ENCODE peak calls at places on chromosomes 6 and 20, in seven cellular contexts. One of them, this sample, is unnamed.
A peak's percentile ranks its signal among the peaks of the same experiment; 100 is the strongest.

GRCh38 chr6:156662025-156662445 is 115.1 kb upstream of the ARID1B start:
- DNase-seq in Calu3: peak; percentile 89
- DNase-seq in omental fat pad: no peak
- DNase-seq in choroid plexus epithelial cell: no peak
- DNase-seq in BJ: peak; percentile 71
- DNase-seq in AG04449: peak; percentile 45
- DNase-seq in gastrocnemius medialis: no peak
- DNase-seq in this sample: peak; percentile 51

GRCh38 chr6:157761331-157761921 is 61.6 kb upstream of the SNX9 start:
- DNase-seq in Calu3: no peak
- DNase-seq in omental fat pad: no peak
- DNase-seq in choroid plexus epithelial cell: peak; percentile 91
- DNase-seq in BJ: no peak
- DNase-seq in AG04449: no peak
- DNase-seq in gastrocnemius medialis: no peak
- DNase-seq in this sample: peak; percentile 68

GRCh38 chr6:43334466-43335095 is 26.0 kb upstream of the CRIP3 start:
- DNase-seq in Calu3: peak; percentile 55
- DNase-seq in omental fat pad: no peak
- DNase-seq in choroid plexus epithelial cell: peak; percentile 79
- DNase-seq in BJ: peak; percentile 12
- DNase-seq in AG04449: peak; percentile 9
- DNase-seq in gastrocnemius medialis: no peak
- DNase-seq in this sample: peak; percentile 69

GRCh38 chr6:10084276-10084993 is 330.4 kb downstream of the TFAP2A start:
- DNase-seq in Calu3: no peak
- DNase-seq in omental fat pad: no peak
- DNase-seq in choroid plexus epithelial cell: no peak
- DNase-seq in BJ: no peak
- DNase-seq in AG04449: no peak
- DNase-seq in gastrocnemius medialis: no peak
- DNase-seq in this sample: peak; percentile 95

GRCh38 chr6:108002365-108003221 is 44.6 kb upstream of the SEC63 start:
- DNase-seq in Calu3: peak; percentile 66
- DNase-seq in omental fat pad: no peak
- DNase-seq in choroid plexus epithelial cell: peak; percentile 31
- DNase-seq in BJ: no peak
- DNase-seq in AG04449: no peak
- DNase-seq in gastrocnemius medialis: peak; percentile 24
- DNase-seq in this sample: peak; percentile 95

GRCh38 chr20:58992911-58993310 is 11.9 kb downstream of the NELFCD start:
- DNase-seq in Calu3: no peak
- DNase-seq in omental fat pad: no peak
- DNase-seq in choroid plexus epithelial cell: no peak
- DNase-seq in BJ: no peak
- DNase-seq in AG04449: no peak
- DNase-seq in gastrocnemius medialis: no peak
- DNase-seq in this sample: no peak

GRCh38 chr6:117956386-117956785 is 49.3 kb downstream of the SLC35F1 start:
- DNase-seq in Calu3: no peak
- DNase-seq in omental fat pad: no peak
- DNase-seq in choroid plexus epithelial cell: no peak
- DNase-seq in BJ: no peak
- DNase-seq in AG04449: no peak
- DNase-seq in gastrocnemius medialis: no peak
- DNase-seq in this sample: no peak

GRCh38 chr6:158870418-158870957 is 51.3 kb upstream of the EZR start:
- DNase-seq in Calu3: no peak
- DNase-seq in omental fat pad: no peak
- DNase-seq in choroid plexus epithelial cell: no peak
- DNase-seq in BJ: no peak
- DNase-seq in AG04449: no peak
- DNase-seq in gastrocnemius medialis: no peak
- DNase-seq in this sample: peak; percentile 61

GRCh38 chr20:62064788-62065668 is 653 bp downstream of the TAF4 start:
- DNase-seq in Calu3: peak; percentile 58
- DNase-seq in omental fat pad: no peak
- DNase-seq in choroid plexus epithelial cell: no peak
- DNase-seq in BJ: no peak
- DNase-seq in AG04449: no peak
- DNase-seq in gastrocnemius medialis: no peak
- DNase-seq in this sample: peak; percentile 24

GRCh38 chr6:110552076-110552475 is 75.7 kb upstream of the SLC22A16 start:
- DNase-seq in Calu3: no peak
- DNase-seq in omental fat pad: no peak
- DNase-seq in choroid plexus epithelial cell: no peak
- DNase-seq in BJ: no peak
- DNase-seq in AG04449: no peak
- DNase-seq in gastrocnemius medialis: no peak
- DNase-seq in this sample: no peak

GRCh38 chr6:169788809-169789145 is 37.4 kb downstream of the ERMARD start:
- DNase-seq in Calu3: no peak
- DNase-seq in omental fat pad: no peak
- DNase-seq in choroid plexus epithelial cell: no peak
- DNase-seq in BJ: no peak
- DNase-seq in AG04449: no peak
- DNase-seq in gastrocnemius medialis: no peak
- DNase-seq in this sample: no peak

GRCh38 chr6:150184850-150185480 is 42.1 kb downstream of the PPP1R14C start:
- DNase-seq in Calu3: no peak
- DNase-seq in omental fat pad: no peak
- DNase-seq in choroid plexus epithelial cell: no peak
- DNase-seq in BJ: no peak
- DNase-seq in AG04449: no peak
- DNase-seq in gastrocnemius medialis: no peak
- DNase-seq in this sample: no peak

GRCh38 chr20:33336375-33336774 is 53.4 kb downstream of the BPIFB1 start:
- DNase-seq in Calu3: no peak
- DNase-seq in omental fat pad: no peak
- DNase-seq in choroid plexus epithelial cell: no peak
- DNase-seq in BJ: no peak
- DNase-seq in AG04449: no peak
- DNase-seq in gastrocnemius medialis: no peak
- DNase-seq in this sample: no peak

GRCh38 chr6:39893286-39893685 is 41.0 kb downstream of the MOCS1 start:
- DNase-seq in Calu3: no peak
- DNase-seq in omental fat pad: no peak
- DNase-seq in choroid plexus epithelial cell: no peak
- DNase-seq in BJ: no peak
- DNase-seq in AG04449: no peak
- DNase-seq in gastrocnemius medialis: no peak
- DNase-seq in this sample: no peak

GRCh38 chr6:72849346-72849745 is 227.5 kb downstream of the KCNQ5 start:
- DNase-seq in Calu3: no peak
- DNase-seq in omental fat pad: no peak
- DNase-seq in choroid plexus epithelial cell: no peak
- DNase-seq in BJ: no peak
- DNase-seq in AG04449: no peak
- DNase-seq in gastrocnemius medialis: no peak
- DNase-seq in this sample: no peak

GRCh38 chr6:72850040-72850439 is 228.2 kb downstream of the KCNQ5 start:
- DNase-seq in Calu3: no peak
- DNase-seq in omental fat pad: no peak
- DNase-seq in choroid plexus epithelial cell: no peak
- DNase-seq in BJ: no peak
- DNase-seq in AG04449: no peak
- DNase-seq in gastrocnemius medialis: no peak
- DNase-seq in this sample: no peak

GRCh38 chr6:72850469-72850868 is 228.6 kb downstream of the KCNQ5 start:
- DNase-seq in Calu3: no peak
- DNase-seq in omental fat pad: no peak
- DNase-seq in choroid plexus epithelial cell: no peak
- DNase-seq in BJ: no peak
- DNase-seq in AG04449: no peak
- DNase-seq in gastrocnemius medialis: no peak
- DNase-seq in this sample: peak; percentile 48

GRCh38 chr6:72841195-72841594 is 219.3 kb downstream of the KCNQ5 start:
- DNase-seq in Calu3: no peak
- DNase-seq in omental fat pad: no peak
- DNase-seq in choroid plexus epithelial cell: no peak
- DNase-seq in BJ: no peak
- DNase-seq in AG04449: no peak
- DNase-seq in gastrocnemius medialis: no peak
- DNase-seq in this sample: peak; percentile 8

GRCh38 chr6:72844614-72845013 is 222.8 kb downstream of the KCNQ5 start:
- DNase-seq in Calu3: no peak
- DNase-seq in omental fat pad: no peak
- DNase-seq in choroid plexus epithelial cell: no peak
- DNase-seq in BJ: no peak
- DNase-seq in AG04449: no peak
- DNase-seq in gastrocnemius medialis: no peak
- DNase-seq in this sample: no peak
- TF ChIP-seq CTCF in Calu3: no peak
- TF ChIP-seq CTCF in omental fat pad: no peak
- TF ChIP-seq CTCF in choroid plexus epithelial cell: no peak
- TF ChIP-seq CTCF in BJ: no peak
- TF ChIP-seq CTCF in AG04449: no peak
- TF ChIP-seq CTCF in gastrocnemius medialis: no peak
- TF ChIP-seq CTCF in this sample: no peak

GRCh38 chr20:45968081-45968671 is 3.8 kb downstream of the ZNF335 start:
- DNase-seq in Calu3: no peak
- DNase-seq in omental fat pad: no peak
- DNase-seq in choroid plexus epithelial cell: peak; percentile 33
- DNase-seq in BJ: no peak
- DNase-seq in AG04449: no peak
- DNase-seq in gastrocnemius medialis: peak; percentile 85
- DNase-seq in this sample: no peak
- TF ChIP-seq CTCF in Calu3: no peak
- TF ChIP-seq CTCF in omental fat pad: no peak
- TF ChIP-seq CTCF in choroid plexus epithelial cell: no peak
- TF ChIP-seq CTCF in BJ: no peak
- TF ChIP-seq CTCF in AG04449: no peak
- TF ChIP-seq CTCF in gastrocnemius medialis: no peak
- TF ChIP-seq CTCF in this sample: no peak

GRCh38 chr20:45459606-45460005 is 9.9 kb upstream of the WFDC2 start:
- DNase-seq in Calu3: peak; percentile 34
- DNase-seq in omental fat pad: no peak
- DNase-seq in choroid plexus epithelial cell: peak; percentile 18
- DNase-seq in BJ: no peak
- DNase-seq in AG04449: no peak
- DNase-seq in gastrocnemius medialis: no peak
- DNase-seq in this sample: no peak
- TF ChIP-seq CTCF in Calu3: peak; percentile 39
- TF ChIP-seq CTCF in omental fat pad: no peak
- TF ChIP-seq CTCF in choroid plexus epithelial cell: peak; percentile 38
- TF ChIP-seq CTCF in BJ: peak; percentile 15
- TF ChIP-seq CTCF in AG04449: no peak
- TF ChIP-seq CTCF in gastrocnemius medialis: no peak
- TF ChIP-seq CTCF in this sample: peak; percentile 21

GRCh38 chr6:99119109-99120031 is 171.6 kb upstream of the FBXL4 start:
- DNase-seq in Calu3: peak; percentile 59
- DNase-seq in omental fat pad: no peak
- DNase-seq in choroid plexus epithelial cell: peak; percentile 66
- DNase-seq in BJ: no peak
- DNase-seq in AG04449: no peak
- DNase-seq in gastrocnemius medialis: no peak
- DNase-seq in this sample: peak; percentile 68
- TF ChIP-seq CTCF in Calu3: peak; percentile 51
- TF ChIP-seq CTCF in omental fat pad: no peak
- TF ChIP-seq CTCF in choroid plexus epithelial cell: peak; percentile 72
- TF ChIP-seq CTCF in BJ: peak; percentile 63
- TF ChIP-seq CTCF in AG04449: peak; percentile 61
- TF ChIP-seq CTCF in gastrocnemius medialis: peak; percentile 61
- TF ChIP-seq CTCF in this sample: peak; percentile 71

This sample was measured in epithelial cell of esophagus.